ENCODE peak calls at places on chromosomes 4 and X, in eight cellular contexts. One of them, this sample, is unnamed.

GRCh38 chr4:165879581-165879980 is 6.5 kb downstream of the TLL1 start:
- DNase-seq in suprapubic skin: no peak
- DNase-seq in transverse colon: no peak
- DNase-seq in NB4: no peak
- DNase-seq in endothelial cell of umbilical vein: no peak
- DNase-seq in K562: no peak
- DNase-seq in A549: no peak
- DNase-seq in tibial nerve: no peak
- DNase-seq in this sample: no peak

GRCh38 chrX:155997436-155997835 is at the start of gene IL9R:
- DNase-seq in A549: no peak
- DNase-seq in endothelial cell of umbilical vein: no peak
- DNase-seq in transverse colon: no peak
- DNase-seq in NB4: peak; percentile 70
- DNase-seq in K562: peak; percentile 40
- DNase-seq in tibial nerve: no peak
- DNase-seq in suprapubic skin: no peak
- DNase-seq in this sample: no peak

GRCh38 chr4:110533940-110534339 is 58.0 kb downstream of the ENPEP start:
- DNase-seq in K562: no peak
- DNase-seq in endothelial cell of umbilical vein: peak; percentile 94
- DNase-seq in suprapubic skin: no peak
- DNase-seq in tibial nerve: no peak
- DNase-seq in transverse colon: no peak
- DNase-seq in NB4: no peak
- DNase-seq in A549: peak; percentile 83
- DNase-seq in this sample: peak; percentile 25

GRCh38 chrX:37958493-37959211 is 47.7 kb upstream of the SYTL5 start:
- DNase-seq in suprapubic skin: no peak
- DNase-seq in NB4: no peak
- DNase-seq in K562: no peak
- DNase-seq in transverse colon: no peak
- DNase-seq in A549: no peak
- DNase-seq in tibial nerve: no peak
- DNase-seq in endothelial cell of umbilical vein: no peak
- DNase-seq in this sample: no peak

GRCh38 chr4:83644677-83645639 is 109.0 kb downstream of the GPAT3 start:
- DNase-seq in suprapubic skin: no peak
- DNase-seq in NB4: peak; percentile 79
- DNase-seq in transverse colon: no peak
- DNase-seq in K562: peak; percentile 61
- DNase-seq in tibial nerve: no peak
- DNase-seq in endothelial cell of umbilical vein: peak; percentile 73
- DNase-seq in A549: peak; percentile 68
- DNase-seq in this sample: no peak

GRCh38 chr4:152454398-152455011 is 81.4 kb downstream of the FBXW7 start:
- DNase-seq in NB4: peak; percentile 35
- DNase-seq in endothelial cell of umbilical vein: peak; percentile 38
- DNase-seq in transverse colon: no peak
- DNase-seq in K562: peak; percentile 17
- DNase-seq in A549: peak; percentile 12
- DNase-seq in suprapubic skin: no peak
- DNase-seq in tibial nerve: no peak
- DNase-seq in this sample: no peak

GRCh38 chrX:136694491-136695087 is 46.6 kb downstream of the CD40LG start:
- DNase-seq in NB4: peak; percentile 52
- DNase-seq in A549: peak; percentile 51
- DNase-seq in suprapubic skin: no peak
- DNase-seq in K562: peak; percentile 48
- DNase-seq in tibial nerve: no peak
- DNase-seq in transverse colon: no peak
- DNase-seq in endothelial cell of umbilical vein: peak; percentile 19
- DNase-seq in this sample: no peak

GRCh38 chrX:69073721-69074120 is 91.5 kb downstream of the PJA1 start:
- DNase-seq in transverse colon: no peak
- DNase-seq in endothelial cell of umbilical vein: no peak
- DNase-seq in A549: no peak
- DNase-seq in K562: no peak
- DNase-seq in tibial nerve: no peak
- DNase-seq in NB4: no peak
- DNase-seq in suprapubic skin: peak; percentile 28
- DNase-seq in this sample: no peak

GRCh38 chr4:72568959-72569718 is at the start of gene ADAMTS3:
- DNase-seq in tibial nerve: no peak
- DNase-seq in K562: peak; percentile 87
- DNase-seq in A549: peak; percentile 2
- DNase-seq in suprapubic skin: peak; percentile 78
- DNase-seq in transverse colon: peak; percentile 40
- DNase-seq in NB4: peak; percentile 6
- DNase-seq in endothelial cell of umbilical vein: peak; percentile 56
- DNase-seq in this sample: no peak

GRCh38 chrX:127085939-127086338 is 266.4 kb downstream of the PRR32 start:
- DNase-seq in endothelial cell of umbilical vein: no peak
- DNase-seq in transverse colon: no peak
- DNase-seq in A549: no peak
- DNase-seq in K562: no peak
- DNase-seq in tibial nerve: no peak
- DNase-seq in NB4: no peak
- DNase-seq in suprapubic skin: no peak
- DNase-seq in this sample: no peak

GRCh38 chr4:82217986-82218715 is 155.6 kb downstream of the HNRNPD start:
- DNase-seq in transverse colon: no peak
- DNase-seq in suprapubic skin: no peak
- DNase-seq in K562: no peak
- DNase-seq in endothelial cell of umbilical vein: no peak
- DNase-seq in tibial nerve: no peak
- DNase-seq in A549: peak; percentile 2
- DNase-seq in NB4: no peak
- DNase-seq in this sample: no peak

GRCh38 chr4:74531952-74532794 is 87.2 kb downstream of the AREG start:
- DNase-seq in A549: peak; percentile 90
- DNase-seq in NB4: peak; percentile 67
- DNase-seq in endothelial cell of umbilical vein: peak; percentile 87
- DNase-seq in K562: peak; percentile 63
- DNase-seq in transverse colon: no peak
- DNase-seq in tibial nerve: no peak
- DNase-seq in suprapubic skin: no peak
- DNase-seq in this sample: peak; percentile 5

GRCh38 chr4:126839066-126839465 is 793.7 kb upstream of the INTU start:
- DNase-seq in transverse colon: no peak
- DNase-seq in K562: no peak
- DNase-seq in tibial nerve: no peak
- DNase-seq in A549: no peak
- DNase-seq in NB4: no peak
- DNase-seq in endothelial cell of umbilical vein: peak; percentile 12
- DNase-seq in suprapubic skin: no peak
- DNase-seq in this sample: no peak

GRCh38 chrX:133928365-133928764 is 57.0 kb downstream of the GPC3 start:
- DNase-seq in suprapubic skin: no peak
- DNase-seq in tibial nerve: no peak
- DNase-seq in K562: no peak
- DNase-seq in endothelial cell of umbilical vein: no peak
- DNase-seq in A549: no peak
- DNase-seq in NB4: no peak
- DNase-seq in transverse colon: no peak
- DNase-seq in this sample: no peak

GRCh38 chrX:130444641-130445336 is 43.0 kb downstream of the RBMX2 start:
- DNase-seq in suprapubic skin: no peak
- DNase-seq in transverse colon: no peak
- DNase-seq in K562: no peak
- DNase-seq in A549: no peak
- DNase-seq in NB4: no peak
- DNase-seq in tibial nerve: no peak
- DNase-seq in endothelial cell of umbilical vein: no peak
- DNase-seq in this sample: no peak

GRCh38 chrX:24398766-24399165 is 38.3 kb downstream of the SUPT20HL1 start:
- DNase-seq in A549: no peak
- DNase-seq in tibial nerve: no peak
- DNase-seq in suprapubic skin: no peak
- DNase-seq in transverse colon: no peak
- DNase-seq in NB4: no peak
- DNase-seq in endothelial cell of umbilical vein: no peak
- DNase-seq in K562: no peak
- DNase-seq in this sample: no peak

GRCh38 chr4:26937136-26937535 is 76.5 kb downstream of the STIM2 start:
- DNase-seq in A549: no peak
- DNase-seq in K562: peak; percentile 40
- DNase-seq in endothelial cell of umbilical vein: no peak
- DNase-seq in NB4: peak; percentile 57
- DNase-seq in tibial nerve: no peak
- DNase-seq in suprapubic skin: no peak
- DNase-seq in transverse colon: no peak
- DNase-seq in this sample: no peak

GRCh38 chr4:104395219-104395618 is 99.5 kb downstream of the CXXC4 start:
- DNase-seq in endothelial cell of umbilical vein: no peak
- DNase-seq in A549: no peak
- DNase-seq in K562: no peak
- DNase-seq in NB4: no peak
- DNase-seq in transverse colon: no peak
- DNase-seq in tibial nerve: no peak
- DNase-seq in suprapubic skin: no peak
- DNase-seq in this sample: no peak

GRCh38 chr4:40354158-40354557 is 19.0 kb downstream of the CHRNA9 start:
- DNase-seq in NB4: no peak
- DNase-seq in A549: no peak
- DNase-seq in tibial nerve: no peak
- DNase-seq in endothelial cell of umbilical vein: no peak
- DNase-seq in suprapubic skin: no peak
- DNase-seq in K562: no peak
- DNase-seq in transverse colon: no peak
- DNase-seq in this sample: no peak

GRCh38 chrX:18457000-18457399 is 31.6 kb downstream of the CDKL5 start:
- DNase-seq in A549: no peak
- DNase-seq in K562: no peak
- DNase-seq in tibial nerve: no peak
- DNase-seq in suprapubic skin: no peak
- DNase-seq in NB4: no peak
- DNase-seq in transverse colon: no peak
- DNase-seq in endothelial cell of umbilical vein: no peak
- DNase-seq in this sample: no peak

GRCh38 chrX:44873415-44874270 is 655 bp downstream of the KDM6A start:
- DNase-seq in NB4: peak; percentile 87
- DNase-seq in transverse colon: peak; percentile 57
- DNase-seq in A549: peak; percentile 56
- DNase-seq in K562: peak; percentile 30
- DNase-seq in endothelial cell of umbilical vein: peak; percentile 30
- DNase-seq in tibial nerve: peak; percentile 18
- DNase-seq in suprapubic skin: peak; percentile 80
- DNase-seq in this sample: no peak

DNA sequence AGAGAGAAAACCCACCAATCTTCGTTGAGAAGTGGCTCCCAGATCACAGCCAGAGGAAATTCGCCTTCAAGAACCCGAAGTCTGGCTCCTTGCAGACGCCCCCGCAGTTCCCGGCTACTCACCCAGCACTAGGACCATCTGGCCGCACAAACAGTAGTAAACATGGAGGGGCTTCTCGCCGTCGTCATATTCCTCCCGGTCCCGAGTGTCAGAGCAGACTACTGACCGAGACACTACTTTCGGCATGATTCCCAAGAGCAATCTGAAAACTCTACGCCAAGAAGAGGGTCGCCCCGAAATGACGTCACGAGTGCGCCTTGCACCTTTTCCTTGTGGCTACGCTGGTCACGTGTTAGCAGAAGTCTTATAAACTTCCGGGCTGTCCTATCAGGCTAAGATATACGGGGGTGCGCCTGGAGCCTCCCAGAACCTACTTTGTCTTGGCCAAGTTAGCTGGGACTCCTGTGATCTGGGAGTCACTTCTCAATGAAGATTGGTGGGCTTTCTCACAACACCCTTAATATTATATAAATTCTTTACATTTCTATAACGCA is at the start of gene STEEP1:
- DNase-seq in NB4: peak; percentile 95
- DNase-seq in suprapubic skin: peak; percentile 94
- DNase-seq in K562: peak; percentile 92
- DNase-seq in tibial nerve: peak; percentile 76
- DNase-seq in transverse colon: peak; percentile 92
- DNase-seq in endothelial cell of umbilical vein: peak; percentile 92
- DNase-seq in A549: peak; percentile 96
- DNase-seq in this sample: peak; percentile 78
- TF ChIP-seq POLR2A in NB4: peak; percentile 40
- TF ChIP-seq POLR2A in suprapubic skin: no peak
- TF ChIP-seq POLR2A in K562: peak; percentile 81
- TF ChIP-seq POLR2A in tibial nerve: no peak
- TF ChIP-seq POLR2A in transverse colon: peak; percentile 48
- TF ChIP-seq POLR2A in endothelial cell of umbilical vein: peak; percentile 46
- TF ChIP-seq POLR2A in A549: peak; percentile 51
- TF ChIP-seq POLR2A in this sample: peak; percentile 41

GRCh38 chr4:169250796-169251195 is 20.0 kb downstream of the SH3RF1 start:
- DNase-seq in endothelial cell of umbilical vein: no peak
- DNase-seq in tibial nerve: no peak
- DNase-seq in suprapubic skin: no peak
- DNase-seq in K562: no peak
- DNase-seq in transverse colon: no peak
- DNase-seq in NB4: no peak
- DNase-seq in A549: no peak
- DNase-seq in this sample: no peak
- TF ChIP-seq POLR2A in endothelial cell of umbilical vein: no peak
- TF ChIP-seq POLR2A in tibial nerve: no peak
- TF ChIP-seq POLR2A in suprapubic skin: no peak
- TF ChIP-seq POLR2A in K562: no peak
- TF ChIP-seq POLR2A in transverse colon: peak; percentile 24
- TF ChIP-seq POLR2A in NB4: no peak
- TF ChIP-seq POLR2A in A549: no peak
- TF ChIP-seq POLR2A in this sample: no peak

GRCh38 chr4:25401066-25401465 is 24.0 kb downstream of the ANAPC4 start:
- DNase-seq in suprapubic skin: no peak
- DNase-seq in K562: no peak
- DNase-seq in NB4: no peak
- DNase-seq in transverse colon: no peak
- DNase-seq in endothelial cell of umbilical vein: no peak
- DNase-seq in tibial nerve: no peak
- DNase-seq in A549: peak; percentile 23
- DNase-seq in this sample: peak; percentile 13
- TF ChIP-seq POLR2A in suprapubic skin: no peak
- TF ChIP-seq POLR2A in K562: no peak
- TF ChIP-seq POLR2A in NB4: no peak
- TF ChIP-seq POLR2A in transverse colon: no peak
- TF ChIP-seq POLR2A in endothelial cell of umbilical vein: no peak
- TF ChIP-seq POLR2A in tibial nerve: no peak
- TF ChIP-seq POLR2A in A549: no peak
- TF ChIP-seq POLR2A in this sample: no peak

DNA sequence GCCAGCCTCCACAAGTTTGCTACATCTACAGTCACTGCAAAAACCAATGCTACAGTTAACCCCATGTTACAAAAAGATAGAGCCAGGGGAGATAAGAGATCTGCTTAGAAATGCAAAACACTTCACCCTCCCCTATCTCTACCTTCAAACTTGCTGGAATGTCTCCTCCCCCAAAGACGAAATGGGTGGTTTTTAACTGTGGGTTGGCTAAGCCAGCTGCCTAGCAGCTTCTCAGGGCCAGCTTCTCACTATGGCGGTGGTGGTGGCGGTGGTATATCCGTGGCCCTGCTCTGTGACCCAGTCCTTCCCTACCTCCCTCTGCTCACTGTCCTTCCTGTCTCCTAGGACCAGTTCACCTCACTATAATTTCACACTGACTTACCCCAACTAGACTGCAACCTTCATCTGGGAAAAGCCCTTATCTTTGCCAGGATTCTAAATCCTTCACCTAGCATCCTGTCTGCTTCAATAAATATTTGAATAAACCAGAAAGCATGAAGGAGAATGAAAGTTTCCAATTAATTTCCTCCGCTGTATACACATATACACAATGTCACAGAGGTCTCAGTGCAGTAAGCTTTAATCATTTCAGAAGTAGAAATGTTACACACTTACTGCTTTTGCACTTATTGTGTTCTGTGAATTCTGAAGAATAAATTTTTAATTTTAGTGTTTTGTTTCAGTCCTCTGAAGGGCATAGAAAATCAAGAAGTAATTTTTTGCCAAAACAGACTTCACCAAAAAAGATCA is 46.3 kb downstream of the SH3KBP1 start:
- DNase-seq in tibial nerve: no peak
- DNase-seq in K562: no peak
- DNase-seq in suprapubic skin: no peak
- DNase-seq in A549: no peak
- DNase-seq in endothelial cell of umbilical vein: no peak
- DNase-seq in NB4: peak; percentile 82
- DNase-seq in transverse colon: no peak
- DNase-seq in this sample: no peak
- TF ChIP-seq POLR2A in tibial nerve: no peak
- TF ChIP-seq POLR2A in K562: no peak
- TF ChIP-seq POLR2A in suprapubic skin: no peak
- TF ChIP-seq POLR2A in A549: no peak
- TF ChIP-seq POLR2A in endothelial cell of umbilical vein: no peak
- TF ChIP-seq POLR2A in NB4: no peak
- TF ChIP-seq POLR2A in transverse colon: no peak
- TF ChIP-seq POLR2A in this sample: no peak

This sample was measured in H54.